ENCODE peak calls at places on chromosomes 7 and 10, in seven cellular contexts. One of them, this sample, is unnamed.

GRCh38 chr7:130669051-130669700 is 628 bp upstream of the COPG2 start:
- DNase-seq in stimulated activated naive B cell treated with anti-CD40 and anti-IgM and Interleukin-4, amounts not matched to agents 10 μg/mL and 1 μg/mL and 100 μg/mL, for 72 hours: no peak
- DNase-seq in fibroblast of the conjunctiva: no peak
- DNase-seq in stimulated activated CD8-positive, alpha-beta memory T cell treated with anti-CD3 and anti-CD28 coated beads, Interleukin-4, amount 100 ng/mL, for 4 hours: no peak
- DNase-seq in HT-29: peak
- DNase-seq in activated T-cell treated with anti-CD3 and anti-CD28 coated beads, Interleukin-2, amount 50 U/mL, for 72 hours: no peak
- DNase-seq in mesenchymal stem cell: no peak
- DNase-seq in this sample: no peak

GRCh38 chr7:157047148-157047547 is 36.7 kb upstream of the MNX1 start:
- DNase-seq in fibroblast of the conjunctiva: no peak
- DNase-seq in stimulated activated naive B cell treated with anti-CD40 and anti-IgM and Interleukin-4, amounts not matched to agents 10 μg/mL and 1 μg/mL and 100 μg/mL, for 72 hours: no peak
- DNase-seq in mesenchymal stem cell: no peak
- DNase-seq in HT-29: peak
- DNase-seq in activated T-cell treated with anti-CD3 and anti-CD28 coated beads, Interleukin-2, amount 50 U/mL, for 72 hours: no peak
- DNase-seq in stimulated activated CD8-positive, alpha-beta memory T cell treated with anti-CD3 and anti-CD28 coated beads, Interleukin-4, amount 100 ng/mL, for 4 hours: no peak
- DNase-seq in this sample: no peak

GRCh38 chr10:63348210-63348850 is 117.4 kb downstream of the JMJD1C start:
- DNase-seq in activated T-cell treated with anti-CD3 and anti-CD28 coated beads, Interleukin-2, amount 50 U/mL, for 72 hours: no peak
- DNase-seq in stimulated activated naive B cell treated with anti-CD40 and anti-IgM and Interleukin-4, amounts not matched to agents 10 μg/mL and 1 μg/mL and 100 μg/mL, for 72 hours: no peak
- DNase-seq in fibroblast of the conjunctiva: no peak
- DNase-seq in stimulated activated CD8-positive, alpha-beta memory T cell treated with anti-CD3 and anti-CD28 coated beads, Interleukin-4, amount 100 ng/mL, for 4 hours: no peak
- DNase-seq in mesenchymal stem cell: no peak
- DNase-seq in HT-29: no peak
- DNase-seq in this sample: no peak

GRCh38 chr7:138875794-138876193 is 77.8 kb upstream of the ATP6V0A4 start:
- DNase-seq in activated T-cell treated with anti-CD3 and anti-CD28 coated beads, Interleukin-2, amount 50 U/mL, for 72 hours: peak
- DNase-seq in stimulated activated naive B cell treated with anti-CD40 and anti-IgM and Interleukin-4, amounts not matched to agents 10 μg/mL and 1 μg/mL and 100 μg/mL, for 72 hours: no peak
- DNase-seq in fibroblast of the conjunctiva: no peak
- DNase-seq in HT-29: no peak
- DNase-seq in mesenchymal stem cell: peak
- DNase-seq in stimulated activated CD8-positive, alpha-beta memory T cell treated with anti-CD3 and anti-CD28 coated beads, Interleukin-4, amount 100 ng/mL, for 4 hours: peak
- DNase-seq in this sample: no peak

GRCh38 chr7:117619690-117620089 is 139.9 kb downstream of the CFTR start:
- DNase-seq in activated T-cell treated with anti-CD3 and anti-CD28 coated beads, Interleukin-2, amount 50 U/mL, for 72 hours: no peak
- DNase-seq in fibroblast of the conjunctiva: no peak
- DNase-seq in mesenchymal stem cell: peak
- DNase-seq in HT-29: peak
- DNase-seq in stimulated activated naive B cell treated with anti-CD40 and anti-IgM and Interleukin-4, amounts not matched to agents 10 μg/mL and 1 μg/mL and 100 μg/mL, for 72 hours: no peak
- DNase-seq in stimulated activated CD8-positive, alpha-beta memory T cell treated with anti-CD3 and anti-CD28 coated beads, Interleukin-4, amount 100 ng/mL, for 4 hours: no peak
- DNase-seq in this sample: no peak

GRCh38 chr7:83842894-83843293 is 194.0 kb upstream of the SEMA3E start:
- DNase-seq in activated T-cell treated with anti-CD3 and anti-CD28 coated beads, Interleukin-2, amount 50 U/mL, for 72 hours: no peak
- DNase-seq in mesenchymal stem cell: no peak
- DNase-seq in fibroblast of the conjunctiva: no peak
- DNase-seq in HT-29: no peak
- DNase-seq in stimulated activated CD8-positive, alpha-beta memory T cell treated with anti-CD3 and anti-CD28 coated beads, Interleukin-4, amount 100 ng/mL, for 4 hours: no peak
- DNase-seq in stimulated activated naive B cell treated with anti-CD40 and anti-IgM and Interleukin-4, amounts not matched to agents 10 μg/mL and 1 μg/mL and 100 μg/mL, for 72 hours: no peak
- DNase-seq in this sample: no peak

GRCh38 chr10:118163227-118163626 is 116.5 kb upstream of the RAB11FIP2 start:
- DNase-seq in fibroblast of the conjunctiva: no peak
- DNase-seq in HT-29: no peak
- DNase-seq in activated T-cell treated with anti-CD3 and anti-CD28 coated beads, Interleukin-2, amount 50 U/mL, for 72 hours: no peak
- DNase-seq in mesenchymal stem cell: no peak
- DNase-seq in stimulated activated naive B cell treated with anti-CD40 and anti-IgM and Interleukin-4, amounts not matched to agents 10 μg/mL and 1 μg/mL and 100 μg/mL, for 72 hours: no peak
- DNase-seq in stimulated activated CD8-positive, alpha-beta memory T cell treated with anti-CD3 and anti-CD28 coated beads, Interleukin-4, amount 100 ng/mL, for 4 hours: no peak
- DNase-seq in this sample: no peak

GRCh38 chr10:5817322-5818047 is 4.3 kb upstream of the GDI2 start:
- DNase-seq in mesenchymal stem cell: no peak
- DNase-seq in stimulated activated naive B cell treated with anti-CD40 and anti-IgM and Interleukin-4, amounts not matched to agents 10 μg/mL and 1 μg/mL and 100 μg/mL, for 72 hours: peak
- DNase-seq in fibroblast of the conjunctiva: no peak
- DNase-seq in HT-29: no peak
- DNase-seq in stimulated activated CD8-positive, alpha-beta memory T cell treated with anti-CD3 and anti-CD28 coated beads, Interleukin-4, amount 100 ng/mL, for 4 hours: no peak
- DNase-seq in activated T-cell treated with anti-CD3 and anti-CD28 coated beads, Interleukin-2, amount 50 U/mL, for 72 hours: no peak
- DNase-seq in this sample: no peak

GRCh38 chr7:80047032-80047431 is 87.6 kb upstream of the GNAI1 start:
- DNase-seq in stimulated activated naive B cell treated with anti-CD40 and anti-IgM and Interleukin-4, amounts not matched to agents 10 μg/mL and 1 μg/mL and 100 μg/mL, for 72 hours: no peak
- DNase-seq in stimulated activated CD8-positive, alpha-beta memory T cell treated with anti-CD3 and anti-CD28 coated beads, Interleukin-4, amount 100 ng/mL, for 4 hours: no peak
- DNase-seq in mesenchymal stem cell: peak
- DNase-seq in HT-29: no peak
- DNase-seq in activated T-cell treated with anti-CD3 and anti-CD28 coated beads, Interleukin-2, amount 50 U/mL, for 72 hours: no peak
- DNase-seq in fibroblast of the conjunctiva: no peak
- DNase-seq in this sample: no peak

GRCh38 chr10:62671104-62671503 is 133.4 kb upstream of the ADO start:
- DNase-seq in stimulated activated naive B cell treated with anti-CD40 and anti-IgM and Interleukin-4, amounts not matched to agents 10 μg/mL and 1 μg/mL and 100 μg/mL, for 72 hours: no peak
- DNase-seq in activated T-cell treated with anti-CD3 and anti-CD28 coated beads, Interleukin-2, amount 50 U/mL, for 72 hours: no peak
- DNase-seq in mesenchymal stem cell: no peak
- DNase-seq in stimulated activated CD8-positive, alpha-beta memory T cell treated with anti-CD3 and anti-CD28 coated beads, Interleukin-4, amount 100 ng/mL, for 4 hours: no peak
- DNase-seq in HT-29: no peak
- DNase-seq in fibroblast of the conjunctiva: no peak
- DNase-seq in this sample: no peak

GRCh38 chr7:139811106-139811505 is 18.0 kb upstream of the TBXAS1 start:
- DNase-seq in mesenchymal stem cell: peak
- DNase-seq in HT-29: no peak
- DNase-seq in stimulated activated naive B cell treated with anti-CD40 and anti-IgM and Interleukin-4, amounts not matched to agents 10 μg/mL and 1 μg/mL and 100 μg/mL, for 72 hours: no peak
- DNase-seq in stimulated activated CD8-positive, alpha-beta memory T cell treated with anti-CD3 and anti-CD28 coated beads, Interleukin-4, amount 100 ng/mL, for 4 hours: no peak
- DNase-seq in fibroblast of the conjunctiva: no peak
- DNase-seq in activated T-cell treated with anti-CD3 and anti-CD28 coated beads, Interleukin-2, amount 50 U/mL, for 72 hours: peak
- DNase-seq in this sample: no peak

GRCh38 chr10:12945709-12946359 is 55.7 kb downstream of the CCDC3 start:
- DNase-seq in stimulated activated CD8-positive, alpha-beta memory T cell treated with anti-CD3 and anti-CD28 coated beads, Interleukin-4, amount 100 ng/mL, for 4 hours: no peak
- DNase-seq in fibroblast of the conjunctiva: no peak
- DNase-seq in HT-29: no peak
- DNase-seq in mesenchymal stem cell: peak
- DNase-seq in stimulated activated naive B cell treated with anti-CD40 and anti-IgM and Interleukin-4, amounts not matched to agents 10 μg/mL and 1 μg/mL and 100 μg/mL, for 72 hours: no peak
- DNase-seq in activated T-cell treated with anti-CD3 and anti-CD28 coated beads, Interleukin-2, amount 50 U/mL, for 72 hours: no peak
- DNase-seq in this sample: peak

GRCh38 chr7:4479367-4480039 is 202.6 kb upstream of the FOXK1 start:
- DNase-seq in stimulated activated CD8-positive, alpha-beta memory T cell treated with anti-CD3 and anti-CD28 coated beads, Interleukin-4, amount 100 ng/mL, for 4 hours: no peak
- DNase-seq in HT-29: peak
- DNase-seq in activated T-cell treated with anti-CD3 and anti-CD28 coated beads, Interleukin-2, amount 50 U/mL, for 72 hours: peak
- DNase-seq in fibroblast of the conjunctiva: peak
- DNase-seq in stimulated activated naive B cell treated with anti-CD40 and anti-IgM and Interleukin-4, amounts not matched to agents 10 μg/mL and 1 μg/mL and 100 μg/mL, for 72 hours: peak
- DNase-seq in mesenchymal stem cell: peak
- DNase-seq in this sample: no peak

GRCh38 chr10:70528726-70529362 is 50.3 kb downstream of the PALD1 start:
- DNase-seq in stimulated activated CD8-positive, alpha-beta memory T cell treated with anti-CD3 and anti-CD28 coated beads, Interleukin-4, amount 100 ng/mL, for 4 hours: no peak
- DNase-seq in activated T-cell treated with anti-CD3 and anti-CD28 coated beads, Interleukin-2, amount 50 U/mL, for 72 hours: no peak
- DNase-seq in mesenchymal stem cell: peak
- DNase-seq in fibroblast of the conjunctiva: peak
- DNase-seq in HT-29: peak
- DNase-seq in stimulated activated naive B cell treated with anti-CD40 and anti-IgM and Interleukin-4, amounts not matched to agents 10 μg/mL and 1 μg/mL and 100 μg/mL, for 72 hours: no peak
- DNase-seq in this sample: no peak

GRCh38 chr7:111290419-111290818 is 199.5 kb downstream of the LRRN3 start:
- DNase-seq in fibroblast of the conjunctiva: no peak
- DNase-seq in HT-29: no peak
- DNase-seq in stimulated activated CD8-positive, alpha-beta memory T cell treated with anti-CD3 and anti-CD28 coated beads, Interleukin-4, amount 100 ng/mL, for 4 hours: no peak
- DNase-seq in activated T-cell treated with anti-CD3 and anti-CD28 coated beads, Interleukin-2, amount 50 U/mL, for 72 hours: no peak
- DNase-seq in stimulated activated naive B cell treated with anti-CD40 and anti-IgM and Interleukin-4, amounts not matched to agents 10 μg/mL and 1 μg/mL and 100 μg/mL, for 72 hours: no peak
- DNase-seq in mesenchymal stem cell: no peak
- DNase-seq in this sample: no peak

GRCh38 chr7:108376206-108376605 is 80.0 kb downstream of the NRCAM start:
- DNase-seq in mesenchymal stem cell: no peak
- DNase-seq in stimulated activated naive B cell treated with anti-CD40 and anti-IgM and Interleukin-4, amounts not matched to agents 10 μg/mL and 1 μg/mL and 100 μg/mL, for 72 hours: no peak
- DNase-seq in activated T-cell treated with anti-CD3 and anti-CD28 coated beads, Interleukin-2, amount 50 U/mL, for 72 hours: no peak
- DNase-seq in fibroblast of the conjunctiva: no peak
- DNase-seq in HT-29: no peak
- DNase-seq in stimulated activated CD8-positive, alpha-beta memory T cell treated with anti-CD3 and anti-CD28 coated beads, Interleukin-4, amount 100 ng/mL, for 4 hours: no peak
- DNase-seq in this sample: no peak

GRCh38 chr7:28041508-28042314 is 138.9 kb downstream of the JAZF1 start:
- DNase-seq in mesenchymal stem cell: peak
- DNase-seq in stimulated activated naive B cell treated with anti-CD40 and anti-IgM and Interleukin-4, amounts not matched to agents 10 μg/mL and 1 μg/mL and 100 μg/mL, for 72 hours: no peak
- DNase-seq in stimulated activated CD8-positive, alpha-beta memory T cell treated with anti-CD3 and anti-CD28 coated beads, Interleukin-4, amount 100 ng/mL, for 4 hours: no peak
- DNase-seq in HT-29: no peak
- DNase-seq in fibroblast of the conjunctiva: no peak
- DNase-seq in activated T-cell treated with anti-CD3 and anti-CD28 coated beads, Interleukin-2, amount 50 U/mL, for 72 hours: peak
- DNase-seq in this sample: no peak

GRCh38 chr10:96457341-96457740 is 56.4 kb downstream of the TLL2 start:
- DNase-seq in fibroblast of the conjunctiva: no peak
- DNase-seq in HT-29: no peak
- DNase-seq in mesenchymal stem cell: no peak
- DNase-seq in stimulated activated CD8-positive, alpha-beta memory T cell treated with anti-CD3 and anti-CD28 coated beads, Interleukin-4, amount 100 ng/mL, for 4 hours: no peak
- DNase-seq in stimulated activated naive B cell treated with anti-CD40 and anti-IgM and Interleukin-4, amounts not matched to agents 10 μg/mL and 1 μg/mL and 100 μg/mL, for 72 hours: no peak
- DNase-seq in activated T-cell treated with anti-CD3 and anti-CD28 coated beads, Interleukin-2, amount 50 U/mL, for 72 hours: no peak
- DNase-seq in this sample: no peak

GRCh38 chr7:105136221-105136620 is 122.2 kb downstream of the KMT2E start:
- DNase-seq in mesenchymal stem cell: peak
- DNase-seq in stimulated activated naive B cell treated with anti-CD40 and anti-IgM and Interleukin-4, amounts not matched to agents 10 μg/mL and 1 μg/mL and 100 μg/mL, for 72 hours: no peak
- DNase-seq in stimulated activated CD8-positive, alpha-beta memory T cell treated with anti-CD3 and anti-CD28 coated beads, Interleukin-4, amount 100 ng/mL, for 4 hours: no peak
- DNase-seq in HT-29: peak
- DNase-seq in fibroblast of the conjunctiva: no peak
- DNase-seq in activated T-cell treated with anti-CD3 and anti-CD28 coated beads, Interleukin-2, amount 50 U/mL, for 72 hours: no peak
- DNase-seq in this sample: no peak

GRCh38 chr7:30369879-30370278 is 85.5 kb downstream of the ZNRF2 start:
- DNase-seq in mesenchymal stem cell: no peak
- DNase-seq in stimulated activated CD8-positive, alpha-beta memory T cell treated with anti-CD3 and anti-CD28 coated beads, Interleukin-4, amount 100 ng/mL, for 4 hours: no peak
- DNase-seq in HT-29: no peak
- DNase-seq in stimulated activated naive B cell treated with anti-CD40 and anti-IgM and Interleukin-4, amounts not matched to agents 10 μg/mL and 1 μg/mL and 100 μg/mL, for 72 hours: no peak
- DNase-seq in fibroblast of the conjunctiva: no peak
- DNase-seq in activated T-cell treated with anti-CD3 and anti-CD28 coated beads, Interleukin-2, amount 50 U/mL, for 72 hours: no peak
- DNase-seq in this sample: no peak

GRCh38 chr10:110275140-110275729 is 29.5 kb downstream of the SMNDC1 start:
- DNase-seq in fibroblast of the conjunctiva: no peak
- DNase-seq in HT-29: no peak
- DNase-seq in activated T-cell treated with anti-CD3 and anti-CD28 coated beads, Interleukin-2, amount 50 U/mL, for 72 hours: no peak
- DNase-seq in stimulated activated CD8-positive, alpha-beta memory T cell treated with anti-CD3 and anti-CD28 coated beads, Interleukin-4, amount 100 ng/mL, for 4 hours: no peak
- DNase-seq in stimulated activated naive B cell treated with anti-CD40 and anti-IgM and Interleukin-4, amounts not matched to agents 10 μg/mL and 1 μg/mL and 100 μg/mL, for 72 hours: no peak
- DNase-seq in mesenchymal stem cell: no peak
- DNase-seq in this sample: no peak

GRCh38 chr10:122435212-122435827 is 19.1 kb upstream of the ARMS2 start:
- DNase-seq in fibroblast of the conjunctiva: peak
- DNase-seq in activated T-cell treated with anti-CD3 and anti-CD28 coated beads, Interleukin-2, amount 50 U/mL, for 72 hours: no peak
- DNase-seq in HT-29: peak
- DNase-seq in mesenchymal stem cell: peak
- DNase-seq in stimulated activated naive B cell treated with anti-CD40 and anti-IgM and Interleukin-4, amounts not matched to agents 10 μg/mL and 1 μg/mL and 100 μg/mL, for 72 hours: no peak
- DNase-seq in stimulated activated CD8-positive, alpha-beta memory T cell treated with anti-CD3 and anti-CD28 coated beads, Interleukin-4, amount 100 ng/mL, for 4 hours: no peak
- DNase-seq in this sample: no peak

GRCh38 chr7:54995631-54996340 is 23.0 kb upstream of the EGFR start:
- DNase-seq in stimulated activated naive B cell treated with anti-CD40 and anti-IgM and Interleukin-4, amounts not matched to agents 10 μg/mL and 1 μg/mL and 100 μg/mL, for 72 hours: peak
- DNase-seq in fibroblast of the conjunctiva: no peak
- DNase-seq in mesenchymal stem cell: peak
- DNase-seq in HT-29: peak
- DNase-seq in stimulated activated CD8-positive, alpha-beta memory T cell treated with anti-CD3 and anti-CD28 coated beads, Interleukin-4, amount 100 ng/mL, for 4 hours: no peak
- DNase-seq in activated T-cell treated with anti-CD3 and anti-CD28 coated beads, Interleukin-2, amount 50 U/mL, for 72 hours: peak
- DNase-seq in this sample: no peak

GRCh38 chr7:102287465-102288146 is 938 bp downstream of the SH2B2 start:
- DNase-seq in HT-29: peak
- DNase-seq in stimulated activated naive B cell treated with anti-CD40 and anti-IgM and Interleukin-4, amounts not matched to agents 10 μg/mL and 1 μg/mL and 100 μg/mL, for 72 hours: no peak
- DNase-seq in fibroblast of the conjunctiva: no peak
- DNase-seq in stimulated activated CD8-positive, alpha-beta memory T cell treated with anti-CD3 and anti-CD28 coated beads, Interleukin-4, amount 100 ng/mL, for 4 hours: no peak
- DNase-seq in activated T-cell treated with anti-CD3 and anti-CD28 coated beads, Interleukin-2, amount 50 U/mL, for 72 hours: peak
- DNase-seq in mesenchymal stem cell: peak
- DNase-seq in this sample: peak

GRCh38 chr7:112898432-112899290 is 108.5 kb upstream of the TMEM168 start:
- DNase-seq in stimulated activated CD8-positive, alpha-beta memory T cell treated with anti-CD3 and anti-CD28 coated beads, Interleukin-4, amount 100 ng/mL, for 4 hours: peak
- DNase-seq in HT-29: peak
- DNase-seq in activated T-cell treated with anti-CD3 and anti-CD28 coated beads, Interleukin-2, amount 50 U/mL, for 72 hours: peak
- DNase-seq in fibroblast of the conjunctiva: peak
- DNase-seq in mesenchymal stem cell: peak
- DNase-seq in stimulated activated naive B cell treated with anti-CD40 and anti-IgM and Interleukin-4, amounts not matched to agents 10 μg/mL and 1 μg/mL and 100 μg/mL, for 72 hours: peak
- DNase-seq in this sample: peak

GRCh38 chr7:7581531-7582179 is 15.0 kb downstream of the MIOS start:
- DNase-seq in activated T-cell treated with anti-CD3 and anti-CD28 coated beads, Interleukin-2, amount 50 U/mL, for 72 hours: no peak
- DNase-seq in stimulated activated CD8-positive, alpha-beta memory T cell treated with anti-CD3 and anti-CD28 coated beads, Interleukin-4, amount 100 ng/mL, for 4 hours: no peak
- DNase-seq in mesenchymal stem cell: no peak
- DNase-seq in HT-29: peak
- DNase-seq in stimulated activated naive B cell treated with anti-CD40 and anti-IgM and Interleukin-4, amounts not matched to agents 10 μg/mL and 1 μg/mL and 100 μg/mL, for 72 hours: no peak
- DNase-seq in fibroblast of the conjunctiva: no peak
- DNase-seq in this sample: no peak

GRCh38 chr7:93053209-93053945 is 64.4 kb downstream of the SAMD9 start:
- DNase-seq in stimulated activated naive B cell treated with anti-CD40 and anti-IgM and Interleukin-4, amounts not matched to agents 10 μg/mL and 1 μg/mL and 100 μg/mL, for 72 hours: no peak
- DNase-seq in stimulated activated CD8-positive, alpha-beta memory T cell treated with anti-CD3 and anti-CD28 coated beads, Interleukin-4, amount 100 ng/mL, for 4 hours: no peak
- DNase-seq in mesenchymal stem cell: no peak
- DNase-seq in HT-29: no peak
- DNase-seq in activated T-cell treated with anti-CD3 and anti-CD28 coated beads, Interleukin-2, amount 50 U/mL, for 72 hours: no peak
- DNase-seq in fibroblast of the conjunctiva: no peak
- DNase-seq in this sample: no peak

GRCh38 chr7:1697499-1698125 is 27.5 kb downstream of the ELFN1 start:
- DNase-seq in fibroblast of the conjunctiva: no peak
- DNase-seq in HT-29: no peak
- DNase-seq in mesenchymal stem cell: no peak
- DNase-seq in stimulated activated CD8-positive, alpha-beta memory T cell treated with anti-CD3 and anti-CD28 coated beads, Interleukin-4, amount 100 ng/mL, for 4 hours: no peak
- DNase-seq in stimulated activated naive B cell treated with anti-CD40 and anti-IgM and Interleukin-4, amounts not matched to agents 10 μg/mL and 1 μg/mL and 100 μg/mL, for 72 hours: no peak
- DNase-seq in activated T-cell treated with anti-CD3 and anti-CD28 coated beads, Interleukin-2, amount 50 U/mL, for 72 hours: no peak
- DNase-seq in this sample: no peak

GRCh38 chr7:54769203-54769602 is 10.2 kb upstream of the SEC61G start:
- DNase-seq in stimulated activated CD8-positive, alpha-beta memory T cell treated with anti-CD3 and anti-CD28 coated beads, Interleukin-4, amount 100 ng/mL, for 4 hours: no peak
- DNase-seq in activated T-cell treated with anti-CD3 and anti-CD28 coated beads, Interleukin-2, amount 50 U/mL, for 72 hours: no peak
- DNase-seq in stimulated activated naive B cell treated with anti-CD40 and anti-IgM and Interleukin-4, amounts not matched to agents 10 μg/mL and 1 μg/mL and 100 μg/mL, for 72 hours: no peak
- DNase-seq in HT-29: no peak
- DNase-seq in fibroblast of the conjunctiva: no peak
- DNase-seq in mesenchymal stem cell: no peak
- DNase-seq in this sample: no peak

GRCh38 chr7:44748042-44748947 is at the start of gene ZMIZ2:
- DNase-seq in activated T-cell treated with anti-CD3 and anti-CD28 coated beads, Interleukin-2, amount 50 U/mL, for 72 hours: peak
- DNase-seq in HT-29: peak
- DNase-seq in mesenchymal stem cell: peak
- DNase-seq in stimulated activated CD8-positive, alpha-beta memory T cell treated with anti-CD3 and anti-CD28 coated beads, Interleukin-4, amount 100 ng/mL, for 4 hours: peak
- DNase-seq in stimulated activated naive B cell treated with anti-CD40 and anti-IgM and Interleukin-4, amounts not matched to agents 10 μg/mL and 1 μg/mL and 100 μg/mL, for 72 hours: peak
- DNase-seq in fibroblast of the conjunctiva: peak
- DNase-seq in this sample: peak

GRCh38 chr7:17062433-17063383 is 180.9 kb upstream of the AGR3 start:
- DNase-seq in activated T-cell treated with anti-CD3 and anti-CD28 coated beads, Interleukin-2, amount 50 U/mL, for 72 hours: no peak
- DNase-seq in HT-29: peak
- DNase-seq in stimulated activated naive B cell treated with anti-CD40 and anti-IgM and Interleukin-4, amounts not matched to agents 10 μg/mL and 1 μg/mL and 100 μg/mL, for 72 hours: no peak
- DNase-seq in stimulated activated CD8-positive, alpha-beta memory T cell treated with anti-CD3 and anti-CD28 coated beads, Interleukin-4, amount 100 ng/mL, for 4 hours: no peak
- DNase-seq in mesenchymal stem cell: no peak
- DNase-seq in fibroblast of the conjunctiva: no peak
- DNase-seq in this sample: no peak

GRCh38 chr10:29807407-29807806 is 172.6 kb upstream of the SVIL start:
- DNase-seq in activated T-cell treated with anti-CD3 and anti-CD28 coated beads, Interleukin-2, amount 50 U/mL, for 72 hours: no peak
- DNase-seq in stimulated activated naive B cell treated with anti-CD40 and anti-IgM and Interleukin-4, amounts not matched to agents 10 μg/mL and 1 μg/mL and 100 μg/mL, for 72 hours: no peak
- DNase-seq in HT-29: no peak
- DNase-seq in fibroblast of the conjunctiva: no peak
- DNase-seq in mesenchymal stem cell: peak
- DNase-seq in stimulated activated CD8-positive, alpha-beta memory T cell treated with anti-CD3 and anti-CD28 coated beads, Interleukin-4, amount 100 ng/mL, for 4 hours: no peak
- DNase-seq in this sample: no peak

GRCh38 chr7:1693419-1693990 is 23.4 kb downstream of the ELFN1 start:
- DNase-seq in stimulated activated CD8-positive, alpha-beta memory T cell treated with anti-CD3 and anti-CD28 coated beads, Interleukin-4, amount 100 ng/mL, for 4 hours: no peak
- DNase-seq in stimulated activated naive B cell treated with anti-CD40 and anti-IgM and Interleukin-4, amounts not matched to agents 10 μg/mL and 1 μg/mL and 100 μg/mL, for 72 hours: no peak
- DNase-seq in fibroblast of the conjunctiva: no peak
- DNase-seq in HT-29: no peak
- DNase-seq in mesenchymal stem cell: no peak
- DNase-seq in activated T-cell treated with anti-CD3 and anti-CD28 coated beads, Interleukin-2, amount 50 U/mL, for 72 hours: no peak
- DNase-seq in this sample: no peak

GRCh38 chr7:100865372-100865911 is 1.7 kb upstream of the TRIP6 start:
- DNase-seq in fibroblast of the conjunctiva: no peak
- DNase-seq in stimulated activated CD8-positive, alpha-beta memory T cell treated with anti-CD3 and anti-CD28 coated beads, Interleukin-4, amount 100 ng/mL, for 4 hours: no peak
- DNase-seq in activated T-cell treated with anti-CD3 and anti-CD28 coated beads, Interleukin-2, amount 50 U/mL, for 72 hours: no peak
- DNase-seq in mesenchymal stem cell: no peak
- DNase-seq in HT-29: peak
- DNase-seq in stimulated activated naive B cell treated with anti-CD40 and anti-IgM and Interleukin-4, amounts not matched to agents 10 μg/mL and 1 μg/mL and 100 μg/mL, for 72 hours: no peak
- DNase-seq in this sample: no peak